ENCODE peak calls at places on chromosomes 1 and 21, in nine cellular contexts. S, I, X, O, F, Q, B, V and G are unnamed samples.

GRCh38 chr1:20552728-20553571 is 577 bp downstream of the FAM43B start:
- DNase-seq in S (peak), X (peak), O (peak), B (peak), I (peak), V (peak), Q (peak), F (peak), G (no peak)

GRCh38 chr1:161171696-161172095 is 5.5 kb downstream of the PPOX start:
- DNase-seq in S (no peak), F (no peak), I (no peak), B (no peak), X (peak), V (no peak), O (no peak), Q (no peak), G (no peak)

GRCh38 chr1:111731956-111732355 is 7.2 kb downstream of the INKA2 start:
- DNase-seq in X (no peak), B (no peak), F (no peak), O (peak), S (no peak), V (no peak), Q (no peak), I (no peak), G (peak)

GRCh38 chr21:15057290-15057689 is 7.5 kb downstream of the NRIP1 start:
- DNase-seq in F (no peak), S (no peak), V (no peak), O (no peak), I (no peak), Q (no peak), B (no peak), X (no peak), G (no peak)

GRCh38 chr21:28142692-28143091 is 850.0 kb downstream of the LTN1 start:
- DNase-seq in X (no peak), S (no peak), I (no peak), Q (peak), F (no peak), O (no peak), B (no peak), V (peak), G (no peak)

GRCh38 chr1:152018537-152018936 is 18.3 kb downstream of the S100A11 start:
- DNase-seq in V (peak), F (no peak), X (no peak), O (no peak), S (no peak), B (no peak), Q (no peak), I (peak), G (no peak)

GRCh38 chr1:1926346-1926811 is 7.3 kb upstream of the TMEM52 start:
- DNase-seq in V (no peak), S (no peak), O (no peak), Q (no peak), B (no peak), I (no peak), X (no peak), F (no peak), G (no peak)

GRCh38 chr1:231778009-231778719 is 151.6 kb downstream of the DISC1 start:
- DNase-seq in O (no peak), V (peak), F (peak), X (peak), S (peak), Q (peak), I (peak), B (peak), G (no peak)

GRCh38 chr1:32609180-32609579 is 41.2 kb downstream of the ZBTB8OS start:
- DNase-seq in X (no peak), O (no peak), B (no peak), I (no peak), Q (no peak), S (no peak), F (no peak), V (no peak), G (no peak)

GRCh38 chr21:26773058-26773457 is 72.2 kb downstream of the ADAMTS1 start:
- DNase-seq in S (no peak), O (no peak), V (no peak), X (no peak), Q (no peak), B (no peak), F (no peak), I (no peak), G (no peak)

GRCh38 chr21:26766826-26767325 is 78.3 kb downstream of the ADAMTS1 start:
- DNase-seq in V (no peak), X (no peak), F (no peak), Q (no peak), B (no peak), I (no peak), S (no peak), O (no peak), G (no peak)

GRCh38 chr21:26769613-26770188 is 75.5 kb downstream of the ADAMTS1 start:
- DNase-seq in V (peak), Q (peak), B (no peak), I (peak), S (no peak), O (no peak), X (no peak), F (peak), G (no peak)
- TF ChIP-seq CTCF in V (peak), Q (peak), B (peak), I (no peak), S (peak), O (peak), X (peak), F (peak), G (no peak)

GRCh38 chr1:237012789-237013383 is 8.6 kb upstream of the MT1HL1 start:
- DNase-seq in B (peak), I (peak), F (peak), S (peak), X (no peak), V (peak), O (no peak), Q (peak), G (peak)
- H3K27ac ChIP-seq in B (peak), I (peak), F (no peak), S (no peak), X (no peak), V (no peak), O (no peak), Q (no peak), G (peak)

DNA sequence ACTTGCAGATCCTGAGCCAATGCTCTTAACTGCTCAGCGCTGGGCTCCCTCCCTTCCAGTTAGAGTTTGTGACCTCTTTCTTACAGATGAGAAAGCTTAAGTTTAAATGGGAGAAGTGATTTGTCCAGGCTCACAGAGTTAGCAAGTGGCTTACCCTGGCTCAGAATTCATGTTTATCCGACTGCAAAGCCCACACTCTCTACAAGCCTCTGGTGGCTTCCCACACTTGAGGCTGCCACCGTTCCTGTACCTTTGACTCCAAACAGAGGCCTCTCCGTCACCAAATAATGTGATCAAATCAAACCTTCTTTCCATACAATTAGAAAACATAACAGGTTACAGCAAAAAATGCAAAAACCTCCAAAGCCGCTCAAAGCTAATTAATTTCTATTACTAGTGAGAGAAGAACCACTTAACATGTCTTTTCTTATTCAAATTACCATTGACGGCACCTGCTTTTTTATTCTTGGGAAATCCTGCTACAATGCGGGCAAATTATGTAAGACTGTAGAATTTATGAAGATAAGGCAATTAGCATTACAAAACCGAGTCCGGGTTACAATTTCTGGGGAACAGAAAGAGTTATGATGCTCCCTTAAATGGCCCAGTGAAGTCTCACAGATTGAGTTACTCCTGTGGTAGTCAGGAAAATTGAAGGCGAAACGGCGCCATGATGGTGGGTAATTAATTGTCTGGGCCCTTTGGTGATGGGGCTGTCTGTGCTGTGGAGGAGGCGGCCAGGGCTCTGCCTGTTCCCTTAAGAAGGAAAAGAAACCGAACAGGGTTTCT is 324.3 kb upstream of the POU3F1 start:
- DNase-seq in X (no peak), Q (no peak), S (no peak), O (no peak), I (no peak), F (no peak), B (no peak), V (no peak), G (no peak)
- TF ChIP-seq CTCF in X (no peak), Q (no peak), S (no peak), O (no peak), I (no peak), F (no peak), B (no peak), V (no peak), G (no peak)

DNA sequence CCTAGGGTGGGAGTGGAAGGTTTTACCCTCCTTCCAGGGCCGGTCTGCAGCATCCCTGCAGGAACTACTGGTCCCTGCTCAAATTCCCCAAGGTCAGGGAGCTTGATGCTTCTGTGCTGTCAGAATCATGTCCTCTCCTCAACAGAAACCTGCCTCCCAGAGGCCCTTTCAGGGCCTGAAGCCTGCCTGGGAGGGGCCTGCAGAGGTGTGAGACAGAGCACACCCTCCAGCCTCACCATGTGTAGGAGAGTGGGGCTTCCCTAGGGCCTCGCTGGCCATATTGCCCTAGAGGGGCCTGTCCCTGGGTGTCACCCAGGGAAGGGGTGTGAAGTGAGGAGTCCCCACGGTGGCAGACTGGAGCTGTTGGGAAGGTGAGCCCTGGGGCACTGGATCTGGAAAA is 21.1 kb downstream of the KNCN start:
- DNase-seq in B (no peak), X (no peak), I (no peak), V (no peak), F (no peak), O (no peak), Q (no peak), S (no peak), G (no peak)
- H3K27ac ChIP-seq in B (no peak), X (no peak), I (no peak), V (no peak), F (no peak), O (no peak), Q (no peak), S (no peak), G (no peak)

GRCh38 chr1:233897325-233898162 is 6.9 kb upstream of the SLC35F3 start:
- DNase-seq in V (peak), O (no peak), X (no peak), Q (no peak), S (no peak), I (no peak), F (no peak), B (no peak), G (no peak)
- TF ChIP-seq CTCF in V (no peak), O (no peak), X (no peak), Q (no peak), S (no peak), I (no peak), F (no peak), B (no peak), G (no peak)

GRCh38 chr1:201282931-201283829 is at the start of gene PKP1:
- DNase-seq in X (peak), Q (peak), B (no peak), S (no peak), I (no peak), O (no peak), V (peak), F (peak), G (no peak)

GRCh38 chr1:201282216-201282615 is 1.1 kb upstream of the PKP1 start:
- DNase-seq in S (no peak), I (no peak), X (no peak), F (no peak), O (no peak), Q (no peak), V (no peak), B (no peak), G (no peak)

GRCh38 chr1:201284636-201285035 is 1.3 kb downstream of the PKP1 start:
- DNase-seq in F (peak), O (no peak), X (no peak), S (no peak), I (no peak), B (no peak), V (peak), Q (no peak), G (no peak)

GRCh38 chr1:201285846-201286245 is 2.5 kb downstream of the PKP1 start:
- DNase-seq in Q (no peak), V (peak), B (no peak), S (no peak), I (no peak), O (no peak), X (no peak), F (no peak), G (no peak)

GRCh38 chr1:201283836-201284553 is 689 bp downstream of the PKP1 start:
- DNase-seq in Q (no peak), I (no peak), B (no peak), V (peak), S (no peak), O (no peak), F (peak), X (no peak), G (no peak)
- H3K27ac ChIP-seq in Q (no peak), I (no peak), B (no peak), V (peak), S (no peak), O (peak), F (peak), X (peak), G (no peak)

GRCh38 chr21:26834181-26834945 is 10.8 kb downstream of the ADAMTS1 start:
- DNase-seq in V (peak), X (no peak), B (no peak), F (no peak), I (no peak), S (no peak), Q (peak), O (no peak), G (no peak)
- TF ChIP-seq CTCF in V (peak), X (peak), B (peak), F (no peak), I (no peak), S (no peak), Q (peak), O (peak), G (no peak)